ENCODE peak calls at places on chromosomes 7 and 10, in seven cellular contexts. M is uterus, V is tibial artery, T is GM23338, G is SK-N-DZ, C is dermis microvascular lymphatic vessel endothelial cell, Z is EH. X is an unnamed sample.

GRCh38 chr7:128963327-128963757 is 25.6 kb downstream of the IRF5 start:
- DNase-seq in M (no peak), V (no peak), T (no peak), G (no peak), C (no peak), Z (peak), X (no peak)

GRCh38 chr7:50292763-50293162 is 11.8 kb upstream of the IKZF1 start:
- DNase-seq in M (no peak), V (no peak), T (no peak), G (no peak), C (no peak), Z (no peak), X (no peak)

GRCh38 chr7:6600093-6600492 is 10.3 kb downstream of the INTS15 start:
- DNase-seq in M (no peak), V (no peak), T (no peak), G (no peak), C (no peak), Z (no peak), X (no peak)

GRCh38 chr10:9621216-9621615 is 1396.5 kb upstream of the CELF2 start:
- DNase-seq in M (no peak), V (no peak), T (no peak), G (no peak), C (no peak), Z (peak), X (peak)

GRCh38 chr7:96224682-96225081 is 97.2 kb downstream of the SLC25A13 start:
- DNase-seq in M (no peak), V (no peak), T (peak), G (no peak), C (peak), Z (no peak), X (no peak)

GRCh38 chr10:112160834-112161233 is 22.7 kb downstream of the GPAM start:
- DNase-seq in M (no peak), V (no peak), T (no peak), G (no peak), C (no peak), Z (no peak), X (no peak)

GRCh38 chr7:106598663-106599342 is 62.2 kb downstream of the CCDC71L start:
- DNase-seq in M (peak), V (peak), T (peak), G (peak), C (peak), Z (peak), X (peak)

GRCh38 chr7:1536768-1537630 is 6.5 kb downstream of the MAFK start:
- DNase-seq in M (peak), V (peak), T (peak), G (no peak), C (peak), Z (peak), X (peak)

GRCh38 chr7:13540429-13540828 is 449.0 kb downstream of the ETV1 start:
- DNase-seq in M (no peak), V (no peak), T (no peak), G (no peak), C (no peak), Z (no peak), X (no peak)

GRCh38 chr7:144884913-144885312 is 49.1 kb upstream of the TPK1 start:
- DNase-seq in M (no peak), V (no peak), T (no peak), G (no peak), C (no peak), Z (no peak), X (no peak)

GRCh38 chr7:142796001-142796500 is 25.3 kb downstream of the PRSS2 start:
- DNase-seq in M (no peak), V (no peak), T (peak), G (no peak), C (no peak), Z (no peak), X (no peak)

GRCh38 chr10:62554632-62555199 is 180.5 kb downstream of the ZNF365 start:
- DNase-seq in M (no peak), V (no peak), T (peak), G (peak), C (peak), Z (peak), X (peak)

GRCh38 chr10:35089641-35090161 is 440 bp downstream of the CUL2 start:
- DNase-seq in M (no peak), V (peak), T (peak), G (no peak), C (no peak), Z (peak), X (peak)

GRCh38 chr10:4754143-4754542 is 71.9 kb upstream of the AKR1E2 start:
- DNase-seq in M (no peak), V (no peak), T (no peak), G (no peak), C (no peak), Z (no peak), X (no peak)

GRCh38 chr7:48414005-48414732 is 242.9 kb downstream of the ABCA13 start:
- DNase-seq in M (no peak), V (no peak), T (no peak), G (no peak), C (no peak), Z (no peak), X (no peak)

GRCh38 chr7:149877890-149878522 is 4.2 kb downstream of the ATP6V0E2 start:
- DNase-seq in M (no peak), V (no peak), T (no peak), G (no peak), C (no peak), Z (no peak), X (no peak)

GRCh38 chr10:50439187-50439586 is 184.6 kb downstream of the SGMS1 start:
- DNase-seq in M (no peak), V (no peak), T (no peak), G (no peak), C (no peak), Z (no peak), X (no peak)

GRCh38 chr7:120053390-120053961 is 219.5 kb upstream of the KCND2 start:
- DNase-seq in M (no peak), V (no peak), T (no peak), G (no peak), C (no peak), Z (no peak), X (no peak)

GRCh38 chr10:71478173-71478572 is 81.5 kb downstream of the CDH23 start:
- DNase-seq in M (no peak), V (no peak), T (no peak), G (no peak), C (no peak), Z (no peak), X (no peak)

GRCh38 chr10:121800831-121801230 is 127.0 kb downstream of the ATE1 start:
- DNase-seq in M (no peak), V (no peak), T (no peak), G (peak), C (no peak), Z (no peak), X (no peak)

GRCh38 chr10:77507313-77507712 is 130.3 kb downstream of the KCNMA1 start:
- DNase-seq in M (no peak), V (peak), T (no peak), G (peak), C (no peak), Z (peak), X (no peak)

GRCh38 chr7:20329389-20330175 is 1.1 kb upstream of the ITGB8 start:
- DNase-seq in M (peak), V (peak), T (peak), G (peak), C (peak), Z (peak), X (peak)

GRCh38 chr7:47780555-47780954 is 167.7 kb downstream of the PKD1L1 start:
- DNase-seq in M (no peak), V (no peak), T (no peak), G (no peak), C (no peak), Z (no peak), X (no peak)

GRCh38 chr7:70419816-70420215 is 712.1 kb upstream of the GALNT17 start:
- DNase-seq in M (no peak), V (no peak), T (no peak), G (peak), C (no peak), Z (no peak), X (no peak)

GRCh38 chr10:86401588-86402282 is 35.1 kb upstream of the GRID1 start:
- DNase-seq in M (peak), V (no peak), T (peak), G (no peak), C (no peak), Z (peak), X (peak)

GRCh38 chr7:5350174-5350463 is 67.4 kb downstream of the SLC29A4 start:
- DNase-seq in M (no peak), V (no peak), T (no peak), G (no peak), C (no peak), Z (no peak), X (no peak)

X was measured in hepatocyte.